ENCODE peak calls at places on chromosome 22, in four cellular contexts. Z, L, B and C are unnamed samples.

GRCh38 chr22:46122511-46122971 is 27.8 kb upstream of the PPARA start:
- DNase-seq in Z (no peak), L (peak), B (peak), C (peak)

GRCh38 chr22:39967103-39967829 is 7.1 kb downstream of the TMA7B start:
- DNase-seq in Z (no peak), L (no peak), B (no peak), C (peak)

GRCh38 chr22:30159561-30160353 is 79.5 kb downstream of the HORMAD2 start:
- DNase-seq in Z (no peak), L (peak), B (no peak), C (peak)

GRCh38 chr22:48714231-48714630 is 1113.4 kb downstream of the BRD1 start:
- DNase-seq in Z (no peak), L (no peak), B (no peak), C (no peak)

GRCh38 chr22:17570851-17571631 is 7.7 kb downstream of the SLC25A18 start:
- DNase-seq in Z (no peak), L (peak), B (no peak), C (peak)

GRCh38 chr22:31082606-31083376 is 1.7 kb downstream of the SMTN start:
- DNase-seq in Z (no peak), L (peak), B (peak), C (peak)

GRCh38 chr22:17264321-17265052 is 45.3 kb upstream of the ADA2 start:
- DNase-seq in Z (no peak), L (peak), B (no peak), C (peak)

GRCh38 chr22:47914481-47915097 is 1152.1 kb downstream of the TBC1D22A start:
- DNase-seq in Z (no peak), L (no peak), B (peak), C (no peak)

GRCh38 chr22:30362632-30363281 is 6.0 kb downstream of the CCDC157 start:
- DNase-seq in Z (no peak), L (no peak), B (no peak), C (no peak)

GRCh38 chr22:19042285-19043110 is 79.7 kb downstream of the DGCR2 start:
- DNase-seq in Z (no peak), L (no peak), B (no peak), C (no peak)

GRCh38 chr22:27045103-27045940 is 387.9 kb downstream of the MIAT start:
- DNase-seq in Z (no peak), L (no peak), B (no peak), C (peak)

GRCh38 chr22:44660051-44660830 is 41.8 kb upstream of the PRR5 start:
- DNase-seq in Z (no peak), L (no peak), B (no peak), C (no peak)

GRCh38 chr22:30425616-30426394 is at the start of gene MTFP1:
- DNase-seq in Z (peak), L (peak), B (no peak), C (peak)

GRCh38 chr22:17103351-17103750 is 17.8 kb downstream of the TMEM121B start:
- DNase-seq in Z (no peak), L (no peak), B (no peak), C (no peak)